ENCODE peak calls at places on chromosomes 13 and 19, in six cellular contexts. One of them, this sample, is unnamed.

GRCh38 chr13:60838581-60838980 is 441.6 kb downstream of the TDRD3 start:
- DNase-seq in neural crest cell: no peak
- DNase-seq in AG09319: no peak
- DNase-seq in choroid plexus epithelial cell: no peak
- DNase-seq in fibroblast of lung: no peak
- DNase-seq in WTC11: no peak
- DNase-seq in this sample: no peak

GRCh38 chr19:58356236-58356970 is 3.1 kb upstream of the A1BG start:
- DNase-seq in neural crest cell: no peak
- DNase-seq in choroid plexus epithelial cell: peak
- DNase-seq in WTC11: peak
- DNase-seq in fibroblast of lung: peak
- DNase-seq in AG09319: no peak
- DNase-seq in this sample: no peak

GRCh38 chr13:48334534-48335127 is 31.1 kb downstream of the RB1 start:
- DNase-seq in choroid plexus epithelial cell: peak
- DNase-seq in fibroblast of lung: peak
- DNase-seq in WTC11: no peak
- DNase-seq in neural crest cell: no peak
- DNase-seq in AG09319: peak
- DNase-seq in this sample: no peak

GRCh38 chr19:17936379-17936778 is 3.6 kb downstream of the CCDC124 start:
- DNase-seq in neural crest cell: no peak
- DNase-seq in AG09319: no peak
- DNase-seq in fibroblast of lung: no peak
- DNase-seq in choroid plexus epithelial cell: no peak
- DNase-seq in WTC11: no peak
- DNase-seq in this sample: no peak

GRCh38 chr13:110636053-110636475 is 20.7 kb downstream of the NAXD start:
- DNase-seq in choroid plexus epithelial cell: no peak
- DNase-seq in AG09319: no peak
- DNase-seq in fibroblast of lung: no peak
- DNase-seq in neural crest cell: no peak
- DNase-seq in WTC11: no peak
- DNase-seq in this sample: no peak

GRCh38 chr13:27551563-27551962 is 68.8 kb downstream of the LNX2 start:
- DNase-seq in choroid plexus epithelial cell: no peak
- DNase-seq in fibroblast of lung: no peak
- DNase-seq in WTC11: no peak
- DNase-seq in AG09319: no peak
- DNase-seq in neural crest cell: no peak
- DNase-seq in this sample: no peak

GRCh38 chr19:42366676-42367075 is 23.4 kb downstream of the CNFN start:
- DNase-seq in WTC11: no peak
- DNase-seq in neural crest cell: no peak
- DNase-seq in AG09319: no peak
- DNase-seq in choroid plexus epithelial cell: no peak
- DNase-seq in fibroblast of lung: no peak
- DNase-seq in this sample: no peak

GRCh38 chr13:46906440-46906839 is 9.6 kb upstream of the HTR2A start:
- DNase-seq in AG09319: no peak
- DNase-seq in neural crest cell: no peak
- DNase-seq in fibroblast of lung: no peak
- DNase-seq in choroid plexus epithelial cell: no peak
- DNase-seq in WTC11: no peak
- DNase-seq in this sample: no peak

GRCh38 chr19:2739602-2740313 is at the start of gene SLC39A3:
- DNase-seq in choroid plexus epithelial cell: peak
- DNase-seq in AG09319: peak
- DNase-seq in fibroblast of lung: peak
- DNase-seq in neural crest cell: peak
- DNase-seq in WTC11: peak
- DNase-seq in this sample: peak

GRCh38 chr13:22505489-22505888 is 675.3 kb upstream of the SGCG start:
- DNase-seq in choroid plexus epithelial cell: peak
- DNase-seq in neural crest cell: no peak
- DNase-seq in WTC11: no peak
- DNase-seq in AG09319: no peak
- DNase-seq in fibroblast of lung: peak
- DNase-seq in this sample: no peak

GRCh38 chr13:39965309-39965708 is 309.8 kb downstream of the COG6 start:
- DNase-seq in AG09319: no peak
- DNase-seq in fibroblast of lung: no peak
- DNase-seq in neural crest cell: no peak
- DNase-seq in WTC11: no peak
- DNase-seq in choroid plexus epithelial cell: no peak
- DNase-seq in this sample: no peak

GRCh38 chr19:39399684-39400465 is 6.8 kb upstream of the ZFP36 start:
- DNase-seq in fibroblast of lung: no peak
- DNase-seq in choroid plexus epithelial cell: no peak
- DNase-seq in WTC11: no peak
- DNase-seq in AG09319: no peak
- DNase-seq in neural crest cell: no peak
- DNase-seq in this sample: no peak

GRCh38 chr19:49301165-49301865 is 23.7 kb downstream of the SLC6A16 start:
- DNase-seq in WTC11: peak
- DNase-seq in neural crest cell: peak
- DNase-seq in AG09319: no peak
- DNase-seq in fibroblast of lung: peak
- DNase-seq in choroid plexus epithelial cell: peak
- DNase-seq in this sample: peak

DNA sequence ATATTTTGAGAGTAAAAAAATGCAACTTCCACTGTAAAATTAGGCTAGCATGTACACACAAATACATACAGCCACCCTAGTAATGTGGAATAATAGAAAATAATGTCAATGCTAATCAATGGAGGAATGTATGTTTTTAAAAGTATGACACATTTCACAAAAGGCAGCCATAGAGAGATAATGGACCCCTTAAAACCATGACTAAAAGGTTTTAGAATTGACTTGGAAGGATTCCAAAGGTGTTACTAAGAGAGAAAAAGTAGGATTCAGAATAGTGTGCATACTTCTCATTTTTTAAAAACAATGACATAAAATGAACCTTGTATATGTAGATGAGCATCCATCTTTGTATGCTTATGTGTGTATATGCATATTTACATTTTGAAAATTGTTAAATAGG is 597.9 kb upstream of the PCDH9 start:
- DNase-seq in neural crest cell: no peak
- DNase-seq in choroid plexus epithelial cell: peak
- DNase-seq in WTC11: no peak
- DNase-seq in fibroblast of lung: no peak
- DNase-seq in AG09319: no peak
- DNase-seq in this sample: no peak
- TF ChIP-seq CTCF in neural crest cell: no peak
- TF ChIP-seq CTCF in choroid plexus epithelial cell: no peak
- TF ChIP-seq CTCF in WTC11: no peak
- TF ChIP-seq CTCF in fibroblast of lung: no peak
- TF ChIP-seq CTCF in AG09319: no peak
- TF ChIP-seq CTCF in this sample: no peak

DNA sequence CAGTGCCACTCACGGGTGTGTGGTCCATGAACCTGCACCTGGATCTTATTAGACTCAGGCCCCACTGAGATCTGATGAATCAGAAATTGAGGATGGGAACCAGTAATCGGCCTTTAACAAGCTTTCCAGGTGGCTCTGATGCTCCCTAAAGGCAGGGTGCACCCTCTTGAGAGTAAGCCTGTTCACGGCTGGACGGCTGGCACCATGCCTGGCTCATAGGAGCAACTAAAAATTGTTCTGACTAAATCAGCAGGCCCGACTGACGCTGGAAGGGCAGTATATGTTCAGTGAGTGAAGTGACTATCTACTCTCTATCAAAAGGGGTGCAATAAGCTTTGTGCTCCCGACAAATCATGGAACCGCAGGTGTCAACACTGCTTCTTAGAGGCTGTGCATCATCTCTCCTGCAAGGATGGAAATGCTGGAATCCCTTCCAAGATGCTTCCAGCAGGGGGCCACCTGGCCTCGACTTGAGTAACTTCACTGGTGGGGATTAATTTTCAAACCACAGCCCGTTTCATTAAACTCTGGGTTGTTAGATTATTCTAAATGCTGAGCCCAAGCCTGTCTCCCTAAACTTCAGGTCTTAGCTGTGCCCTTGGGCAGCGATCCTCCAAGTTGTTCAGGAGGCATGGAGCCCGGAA is 28.4 kb downstream of the TMTC4 start:
- DNase-seq in choroid plexus epithelial cell: peak
- DNase-seq in WTC11: peak
- DNase-seq in fibroblast of lung: peak
- DNase-seq in neural crest cell: peak
- DNase-seq in AG09319: no peak
- DNase-seq in this sample: no peak
- TF ChIP-seq CTCF in choroid plexus epithelial cell: peak
- TF ChIP-seq CTCF in WTC11: no peak
- TF ChIP-seq CTCF in fibroblast of lung: peak
- TF ChIP-seq CTCF in neural crest cell: peak
- TF ChIP-seq CTCF in AG09319: peak
- TF ChIP-seq CTCF in this sample: no peak

DNA sequence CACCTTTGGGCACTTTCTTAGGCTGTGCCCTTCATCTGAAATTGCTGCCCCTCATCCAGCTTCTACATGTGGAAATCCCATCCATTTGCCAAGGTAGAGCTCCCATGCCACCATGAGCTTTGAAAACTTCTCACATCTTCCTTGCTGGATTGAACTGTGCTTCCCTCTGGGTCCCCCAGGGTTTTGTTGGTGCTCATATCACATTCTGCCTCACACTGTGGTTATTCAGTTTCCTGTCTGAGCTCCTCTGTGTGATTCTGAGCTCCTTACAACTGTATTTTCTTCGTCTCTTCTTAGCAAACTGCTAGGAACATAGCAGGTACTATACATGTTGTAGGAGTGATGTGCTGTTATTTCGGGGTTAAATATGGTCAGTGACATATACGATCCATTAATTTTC is 74.9 kb upstream of the KL start:
- DNase-seq in fibroblast of lung: no peak
- DNase-seq in neural crest cell: no peak
- DNase-seq in choroid plexus epithelial cell: peak
- DNase-seq in WTC11: no peak
- DNase-seq in AG09319: no peak
- DNase-seq in this sample: no peak
- TF ChIP-seq CTCF in fibroblast of lung: no peak
- TF ChIP-seq CTCF in neural crest cell: no peak
- TF ChIP-seq CTCF in choroid plexus epithelial cell: peak
- TF ChIP-seq CTCF in WTC11: no peak
- TF ChIP-seq CTCF in AG09319: no peak
- TF ChIP-seq CTCF in this sample: no peak

DNA sequence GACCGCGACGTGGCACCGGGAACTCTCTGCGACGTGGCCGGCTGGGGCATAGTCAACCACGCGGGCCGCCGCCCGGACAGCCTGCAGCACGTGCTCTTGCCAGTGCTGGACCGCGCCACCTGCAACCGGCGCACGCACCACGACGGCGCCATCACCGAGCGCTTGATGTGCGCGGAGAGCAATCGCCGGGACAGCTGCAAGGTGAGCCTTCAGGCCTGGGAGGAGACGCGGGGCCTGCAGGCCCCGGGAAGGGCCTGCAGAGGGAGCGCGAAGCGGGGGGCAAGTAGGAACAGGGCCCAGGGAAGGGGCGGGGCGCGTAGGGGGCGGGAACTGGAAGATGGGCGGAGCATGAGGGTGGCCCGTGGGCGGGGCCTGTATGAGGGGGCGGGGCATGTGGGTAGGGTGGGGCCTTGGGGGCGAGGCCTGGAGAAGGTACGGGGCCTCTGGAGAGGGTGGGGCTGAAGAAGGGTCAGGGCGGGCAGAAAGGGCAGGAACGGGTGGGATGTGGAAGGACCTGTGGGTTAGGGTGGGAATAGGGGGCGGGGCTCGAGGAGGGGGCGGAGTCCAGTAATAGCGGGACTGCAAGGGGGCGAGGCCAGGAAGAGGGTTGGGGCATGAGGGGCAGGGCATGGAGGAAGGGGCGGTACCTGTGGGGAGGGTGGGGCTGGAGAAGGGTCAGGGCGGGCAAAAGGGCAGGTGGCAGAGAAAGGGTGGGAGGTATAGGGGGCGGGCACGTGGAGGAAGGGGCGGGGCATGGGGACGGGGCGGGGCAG is 2.5 kb downstream of the CFD start:
- DNase-seq in fibroblast of lung: peak
- DNase-seq in choroid plexus epithelial cell: peak
- DNase-seq in WTC11: peak
- DNase-seq in neural crest cell: peak
- DNase-seq in AG09319: no peak
- DNase-seq in this sample: no peak
- TF ChIP-seq CTCF in fibroblast of lung: no peak
- TF ChIP-seq CTCF in choroid plexus epithelial cell: no peak
- TF ChIP-seq CTCF in WTC11: no peak
- TF ChIP-seq CTCF in neural crest cell: peak
- TF ChIP-seq CTCF in AG09319: no peak
- TF ChIP-seq CTCF in this sample: no peak

DNA sequence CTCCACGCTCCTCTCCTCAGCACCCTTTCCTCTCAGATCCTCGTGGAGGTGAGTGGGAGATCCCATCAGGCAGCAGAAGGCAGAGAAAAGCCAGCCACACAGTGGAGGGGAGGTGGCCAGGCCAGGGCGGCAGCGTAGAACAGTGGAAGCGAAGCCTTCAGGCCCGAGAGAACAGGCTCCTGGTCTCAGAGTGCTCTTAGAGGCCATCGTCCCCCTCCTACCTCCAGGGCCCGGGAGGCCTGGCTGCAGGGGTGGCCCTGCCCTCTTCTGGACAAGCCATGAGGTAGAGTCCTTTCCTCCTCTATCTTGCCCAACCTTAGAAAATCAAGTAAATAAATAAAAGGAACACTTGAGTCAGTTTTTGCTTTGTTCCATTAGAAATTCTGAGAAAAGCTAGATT is 202.0 kb downstream of the KATNAL1 start:
- DNase-seq in fibroblast of lung: no peak
- DNase-seq in choroid plexus epithelial cell: no peak
- DNase-seq in WTC11: peak
- DNase-seq in AG09319: no peak
- DNase-seq in neural crest cell: no peak
- DNase-seq in this sample: no peak
- TF ChIP-seq CTCF in fibroblast of lung: no peak
- TF ChIP-seq CTCF in choroid plexus epithelial cell: no peak
- TF ChIP-seq CTCF in WTC11: no peak
- TF ChIP-seq CTCF in AG09319: no peak
- TF ChIP-seq CTCF in neural crest cell: no peak
- TF ChIP-seq CTCF in this sample: no peak

This sample was measured in tibial artery.